ENCODE peak calls at places on chromosomes 6 and 20, in four cellular contexts. K is fibroblast of lung, Y is GM13976, G is AG09309. V is an unnamed sample.

GRCh38 chr20:33788351-33789049 is 22.6 kb upstream of the CHMP4B start:
- DNase-seq in K (no peak), G (no peak), Y (no peak), V (no peak)

GRCh38 chr6:63644668-63645326 is 9.2 kb downstream of the PHF3 start:
- DNase-seq in Y (no peak), G (no peak), K (peak; percentile 81), V (no peak)

GRCh38 chr6:44407951-44408670 is 20.6 kb downstream of the CDC5L start:
- DNase-seq in Y (no peak), G (no peak), K (no peak), V (no peak)

GRCh38 chr20:45098096-45098773 is 2.7 kb downstream of the KCNS1 start:
- DNase-seq in G (no peak), K (peak; percentile 42), Y (no peak), V (no peak)

GRCh38 chr6:160972111-160972510 is 19.5 kb upstream of the MAP3K4 start:
- DNase-seq in Y (no peak), K (peak; percentile 98), G (peak; percentile 94), V (peak; percentile 88)

GRCh38 chr20:47487175-47487917 is 14.3 kb upstream of the NCOA3 start:
- DNase-seq in K (peak; percentile 34), Y (peak; percentile 67), G (no peak), V (no peak)

GRCh38 chr20:46049190-46049589 is 20.2 kb downstream of the SLC12A5 start:
- DNase-seq in K (no peak), G (no peak), Y (no peak), V (no peak)

GRCh38 chr6:128738112-128738511 is 144.8 kb upstream of the LAMA2 start:
- DNase-seq in K (no peak), Y (no peak), G (no peak), V (no peak)

GRCh38 chr20:36654506-36654905 is 8.5 kb upstream of the SLA2 start:
- DNase-seq in Y (no peak), G (no peak), K (no peak), V (no peak)

GRCh38 chr6:96562886-96563285 is at the start of gene FHL5:
- DNase-seq in Y (no peak), K (no peak), G (no peak), V (no peak)

GRCh38 chr6:165308926-165309731 is at the start of gene C6orf118:
- DNase-seq in G (peak; percentile 1), Y (no peak), K (peak; percentile 75), V (peak; percentile 28)